ENCODE peak calls at places on chromosomes 7 and 10, in five cellular contexts. W is adrenal gland, L is AG10803, C is ovary, D is right lobe of liver. S is an unnamed sample.

GRCh38 chr7:138066954-138067394 is 9.3 kb upstream of the AKR1D1 start:
- DNase-seq in W (no peak), L (no peak), D (no peak), C (no peak), S (no peak)

GRCh38 chr10:58384095-58384494 is 1.1 kb upstream of the TFAM start:
- DNase-seq in D (no peak), L (no peak), C (no peak), W (no peak), S (no peak)

GRCh38 chr7:66050990-66051424 is 24.6 kb upstream of the ASL start:
- DNase-seq in D (peak), C (no peak), L (peak), W (peak), S (peak)

GRCh38 chr7:33893377-33893776 is 12.0 kb upstream of the BMPER start:
- DNase-seq in D (no peak), C (no peak), W (no peak), L (no peak), S (no peak)

GRCh38 chr7:125644113-125644512 is 714.5 kb upstream of the POT1 start:
- DNase-seq in C (no peak), D (no peak), L (no peak), W (no peak), S (no peak)

GRCh38 chr10:42934351-42934811 is 142.5 kb upstream of the RET start:
- DNase-seq in C (no peak), D (no peak), L (no peak), W (no peak), S (no peak)

GRCh38 chr7:150879345-150879744 is 27.0 kb downstream of the AOC1 start:
- DNase-seq in W (no peak), C (no peak), D (no peak), L (no peak), S (no peak)

GRCh38 chr10:110915035-110915434 is 3.9 kb downstream of the BBIP1 start:
- DNase-seq in D (no peak), L (no peak), W (no peak), C (no peak), S (no peak)

GRCh38 chr7:139548302-139549028 is 25.0 kb downstream of the CLEC2L start:
- DNase-seq in C (no peak), D (no peak), L (no peak), W (no peak), S (no peak)

GRCh38 chr10:47044741-47045140 is 133.5 kb downstream of the PTPN20 start:
- DNase-seq in C (no peak), W (peak), L (no peak), D (no peak), S (no peak)

GRCh38 chr7:101507791-101508252 is 121.3 kb downstream of the MYL10 start:
- DNase-seq in L (peak), W (no peak), D (no peak), C (peak), S (no peak)

GRCh38 chr7:98354052-98354451 is 46.8 kb downstream of the BAIAP2L1 start:
- DNase-seq in W (no peak), C (no peak), L (no peak), D (no peak), S (no peak)

GRCh38 chr7:98352621-98353020 is 48.3 kb downstream of the BAIAP2L1 start:
- DNase-seq in W (no peak), L (peak), D (no peak), C (no peak), S (peak)

GRCh38 chr7:98357751-98358161 is 43.1 kb downstream of the BAIAP2L1 start:
- DNase-seq in W (peak), C (no peak), L (peak), D (peak), S (peak)

GRCh38 chr7:98355250-98355538 is 45.7 kb downstream of the BAIAP2L1 start:
- DNase-seq in D (no peak), C (no peak), W (no peak), L (no peak), S (no peak)

DNA sequence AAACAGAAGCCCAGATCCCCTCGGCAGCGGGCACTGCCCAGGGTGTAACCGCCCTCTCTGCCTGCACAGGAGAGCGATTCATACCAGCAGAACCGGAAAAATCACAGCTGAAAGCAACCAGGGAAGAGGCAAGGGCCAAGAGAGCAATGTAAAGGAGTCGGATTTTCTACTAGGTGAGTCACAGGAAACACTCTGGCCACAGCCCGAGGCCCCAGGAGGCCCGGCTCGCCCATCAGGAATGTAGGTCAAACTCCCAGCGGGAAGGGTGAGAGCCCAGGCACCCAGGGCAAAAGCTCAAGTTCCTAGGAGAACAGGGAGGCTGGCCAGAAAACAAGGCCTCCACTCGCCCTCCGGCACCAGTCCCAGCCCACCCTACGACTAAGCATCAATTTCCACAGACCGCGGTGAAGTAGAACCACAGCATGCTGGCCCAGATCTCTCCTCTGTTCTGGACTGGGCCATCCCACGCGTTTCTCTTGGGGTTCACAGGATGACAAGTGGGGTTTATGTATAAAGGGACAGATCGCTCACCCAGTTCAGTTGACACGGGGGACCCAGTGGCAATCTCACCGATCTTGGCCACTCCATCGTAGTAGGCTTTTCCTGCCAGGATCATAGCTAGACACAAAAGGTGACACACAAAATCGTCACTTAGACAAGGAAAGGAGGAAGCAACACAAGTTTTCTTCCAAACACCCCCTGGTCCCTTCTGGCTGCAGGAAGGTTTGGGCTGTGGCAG is 46.2 kb downstream of the BAIAP2L1 start:
- DNase-seq in W (peak), D (no peak), C (no peak), L (peak), S (peak)
- H3K4me3 ChIP-seq in W (no peak), D (no peak), C (no peak), L (no peak), S (no peak)

GRCh38 chr10:101987136-101987535 is 68.8 kb downstream of the ARMH3 start:
- DNase-seq in W (no peak), L (no peak), C (no peak), D (no peak), S (no peak)

GRCh38 chr10:101986277-101986971 is 69.5 kb downstream of the ARMH3 start:
- DNase-seq in W (peak), L (no peak), C (peak), D (peak), S (no peak)
- H3K4me3 ChIP-seq in W (no peak), L (no peak), C (no peak), D (no peak), S (no peak)

GRCh38 chr10:124496620-124497019 is 35.0 kb downstream of the LHPP start:
- DNase-seq in W (no peak), L (no peak), C (no peak), D (no peak), S (no peak)

GRCh38 chr10:124497196-124497990 is 35.8 kb downstream of the LHPP start:
- DNase-seq in D (no peak), L (no peak), C (no peak), W (no peak), S (no peak)

GRCh38 chr10:124495725-124496124 is 34.1 kb downstream of the LHPP start:
- DNase-seq in C (no peak), W (no peak), L (no peak), D (no peak), S (no peak)

GRCh38 chr10:124496150-124496549 is 34.5 kb downstream of the LHPP start:
- DNase-seq in W (no peak), L (no peak), D (no peak), C (no peak), S (no peak)

GRCh38 chr10:124498071-124498470 is 36.4 kb downstream of the LHPP start:
- DNase-seq in D (no peak), L (no peak), C (no peak), W (no peak), S (no peak)
- H3K4me3 ChIP-seq in D (no peak), L (no peak), C (no peak), W (no peak), S (no peak)

GRCh38 chr7:363626-364025 is 73.7 kb downstream of the FOXL3 start:
- DNase-seq in C (no peak), W (no peak), L (no peak), D (no peak), S (no peak)
- H3K4me3 ChIP-seq in C (no peak), W (no peak), L (no peak), D (no peak), S (no peak)